ENCODE peak calls at places on chromosomes 6 and 20, in four cellular contexts. L, J, E and T are unnamed samples.

GRCh38 chr20:2336471-2336870 is 40.7 kb downstream of the TGM3 start:
- DNase-seq in L (no peak), J (no peak), E (no peak), T (no peak)

GRCh38 chr6:83609248-83609647 is 96.9 kb downstream of the PRSS35 start:
- DNase-seq in L (no peak), J (no peak), E (no peak), T (no peak)

GRCh38 chr6:114471450-114471849 is 128.6 kb upstream of the HS3ST5 start:
- DNase-seq in L (no peak), J (no peak), E (no peak), T (no peak)

GRCh38 chr6:64685401-64685800 is 1021.6 kb downstream of the EYS start:
- DNase-seq in L (no peak), J (no peak), E (no peak), T (no peak)

GRCh38 chr6:143223895-143224294 is 163.2 kb downstream of the AIG1 start:
- DNase-seq in L (peak; percentile 82), J (no peak), E (peak; percentile 84), T (no peak)

GRCh38 chr20:34675993-34676641 is 775 bp downstream of the PIGU start:
- DNase-seq in L (no peak), J (peak; percentile 8), E (no peak), T (no peak)

GRCh38 chr6:135043364-135043763 is 11.3 kb downstream of the HBS1L start:
- DNase-seq in L (no peak), J (no peak), E (no peak), T (no peak)

GRCh38 chr20:43721429-43722152 is 5.2 kb downstream of the GTSF1L start:
- DNase-seq in L (no peak), J (no peak), E (no peak), T (no peak)

GRCh38 chr6:165846123-165846966 is 183.3 kb upstream of the PDE10A start:
- DNase-seq in L (no peak), J (no peak), E (no peak), T (no peak)

GRCh38 chr6:161549977-161550655 is 276.3 kb upstream of the AGPAT4 start:
- DNase-seq in L (no peak), J (no peak), E (peak; percentile 13), T (no peak)

GRCh38 chr20:58890454-58891075 is 38.0 kb downstream of the GNAS start:
- DNase-seq in L (peak; percentile 77), J (no peak), E (no peak), T (peak; percentile 83)

GRCh38 chr6:26022166-26022510 is 59.5 kb downstream of the TRIM38 start:
- DNase-seq in L (no peak), J (no peak), E (peak; percentile 82), T (no peak)

GRCh38 chr20:24732076-24732475 is 217.0 kb upstream of the CST7 start:
- DNase-seq in L (no peak), J (no peak), E (no peak), T (no peak)

GRCh38 chr6:91018586-91018985 is 431.7 kb upstream of the MAP3K7 start:
- DNase-seq in L (no peak), J (no peak), E (no peak), T (no peak)

GRCh38 chr20:3744806-3745685 is 12.6 kb downstream of the HSPA12B start:
- DNase-seq in L (peak; percentile 75), J (peak; percentile 78), E (peak; percentile 85), T (peak; percentile 92)

GRCh38 chr6:111478064-111478476 is 4.9 kb downstream of the REV3L start:
- DNase-seq in L (no peak), J (no peak), E (no peak), T (no peak)

GRCh38 chr20:25285091-25285647 is 37.3 kb downstream of the PYGB start:
- DNase-seq in L (peak; percentile 40), J (no peak), E (no peak), T (peak; percentile 38)

GRCh38 chr6:151539506-151540268 is 45.9 kb downstream of the CCDC170 start:
- DNase-seq in L (no peak), J (no peak), E (no peak), T (no peak)

GRCh38 chr6:134477991-134478635 is 160.2 kb upstream of the SGK1 start:
- DNase-seq in L (no peak), J (no peak), E (no peak), T (no peak)

GRCh38 chr20:34089655-34090324 is 22.3 kb downstream of the EIF2S2 start:
- DNase-seq in L (no peak), J (no peak), E (no peak), T (no peak)

GRCh38 chr6:106869203-106869602 is 105.3 kb downstream of the CD24 start:
- DNase-seq in L (no peak), J (no peak), E (no peak), T (no peak)

GRCh38 chr6:13924146-13924948 is 405 bp upstream of the RNF182 start:
- DNase-seq in L (peak; percentile 61), J (no peak), E (peak; percentile 74), T (peak; percentile 57)

GRCh38 chr6:133756046-133756445 is 132.9 kb upstream of the TCF21 start:
- DNase-seq in L (no peak), J (no peak), E (no peak), T (no peak)

GRCh38 chr6:14165091-14165490 is 47.5 kb downstream of the CD83 start:
- DNase-seq in L (no peak), J (no peak), E (no peak), T (no peak)

GRCh38 chr6:32189742-32190053 is 304 bp downstream of the PBX2 start:
- DNase-seq in L (no peak), J (no peak), E (peak; percentile 53), T (no peak)

GRCh38 chr20:47389867-47390347 is 33.4 kb upstream of the ZMYND8 start:
- DNase-seq in L (no peak), J (no peak), E (no peak), T (no peak)

GRCh38 chr6:27651371-27651732 is 178.4 kb upstream of the ZNF184 start:
- DNase-seq in L (no peak), J (peak; percentile 35), E (peak; percentile 50), T (no peak)

GRCh38 chr6:21500894-21501293 is 92.7 kb upstream of the SOX4 start:
- DNase-seq in L (peak; percentile 68), J (no peak), E (no peak), T (no peak)

GRCh38 chr20:44424039-44424495 is 51.6 kb upstream of the TTPAL start:
- DNase-seq in L (peak; percentile 49), J (no peak), E (no peak), T (no peak)

GRCh38 chr6:1315560-1316386 is 3.9 kb downstream of the FOXQ1 start:
- DNase-seq in L (no peak), J (no peak), E (no peak), T (no peak)
- H3K27me3 ChIP-seq in L (no peaks in the 10 kb centered on the region), J (no peaks in the 10 kb centered on the region), E (peaks cover 32% of the 10 kb centered on the region), T (peaks cover 45% of the 10 kb centered on the region)

GRCh38 chr20:62953839-62954703 is 1.6 kb downstream of the SLC17A9 start:
- DNase-seq in L (peak; percentile 73), J (no peak), E (peak; percentile 90), T (peak; percentile 88)

GRCh38 chr20:62951143-62951895 is 1.2 kb upstream of the SLC17A9 start:
- DNase-seq in L (no peak), J (no peak), E (no peak), T (peak; percentile 15)

GRCh38 chr20:62952373-62953166 is at the start of gene SLC17A9:
- DNase-seq in L (peak; percentile 90), J (no peak), E (peak; percentile 91), T (peak; percentile 92)

GRCh38 chr20:62951896-62952372 is 575 bp upstream of the SLC17A9 start:
- DNase-seq in L (no peak), J (no peak), E (no peak), T (peak; percentile 39)

DNA sequence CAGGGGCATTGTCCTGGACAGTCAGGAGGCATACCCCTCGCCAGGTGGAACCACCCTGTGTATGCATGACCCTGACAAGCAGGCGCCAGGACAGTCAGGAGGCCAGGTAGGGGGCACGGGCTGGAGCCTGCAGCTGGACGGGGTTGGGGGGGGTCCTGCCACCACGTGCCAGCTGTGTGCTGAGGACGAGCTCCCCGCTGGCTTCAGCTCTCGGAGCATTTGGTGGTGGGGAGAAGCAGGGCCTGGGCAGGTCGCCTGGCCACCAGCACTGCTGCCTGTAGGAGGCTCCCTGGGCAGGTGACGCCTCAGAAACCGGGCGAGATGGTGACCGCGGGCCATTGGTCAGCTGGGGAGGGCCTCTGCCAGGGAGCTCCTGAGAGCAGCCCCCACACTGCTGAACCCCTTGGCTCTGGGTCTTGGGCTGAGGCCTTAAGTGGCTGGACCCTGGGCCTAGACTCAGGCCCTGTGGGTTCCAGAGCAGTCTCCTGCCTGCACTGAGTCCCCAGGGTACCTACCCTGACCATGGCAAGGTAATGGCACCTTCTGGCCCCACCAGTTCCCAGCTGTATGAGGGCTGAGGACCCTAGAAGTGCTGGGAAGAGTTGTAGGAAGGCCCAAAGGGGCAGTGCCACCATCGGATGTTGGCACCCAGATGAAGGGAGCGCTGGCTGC is 794 bp downstream of the SLC17A9 start:
- DNase-seq in L (no peak), J (no peak), E (peak; percentile 36), T (peak; percentile 45)
- H3K27ac ChIP-seq in L (peak overlapping the region; percentile 80), J (no peak overlapping the region), E (peak overlapping the region; percentile 99), T (peak overlapping the region; percentile 89)

DNA sequence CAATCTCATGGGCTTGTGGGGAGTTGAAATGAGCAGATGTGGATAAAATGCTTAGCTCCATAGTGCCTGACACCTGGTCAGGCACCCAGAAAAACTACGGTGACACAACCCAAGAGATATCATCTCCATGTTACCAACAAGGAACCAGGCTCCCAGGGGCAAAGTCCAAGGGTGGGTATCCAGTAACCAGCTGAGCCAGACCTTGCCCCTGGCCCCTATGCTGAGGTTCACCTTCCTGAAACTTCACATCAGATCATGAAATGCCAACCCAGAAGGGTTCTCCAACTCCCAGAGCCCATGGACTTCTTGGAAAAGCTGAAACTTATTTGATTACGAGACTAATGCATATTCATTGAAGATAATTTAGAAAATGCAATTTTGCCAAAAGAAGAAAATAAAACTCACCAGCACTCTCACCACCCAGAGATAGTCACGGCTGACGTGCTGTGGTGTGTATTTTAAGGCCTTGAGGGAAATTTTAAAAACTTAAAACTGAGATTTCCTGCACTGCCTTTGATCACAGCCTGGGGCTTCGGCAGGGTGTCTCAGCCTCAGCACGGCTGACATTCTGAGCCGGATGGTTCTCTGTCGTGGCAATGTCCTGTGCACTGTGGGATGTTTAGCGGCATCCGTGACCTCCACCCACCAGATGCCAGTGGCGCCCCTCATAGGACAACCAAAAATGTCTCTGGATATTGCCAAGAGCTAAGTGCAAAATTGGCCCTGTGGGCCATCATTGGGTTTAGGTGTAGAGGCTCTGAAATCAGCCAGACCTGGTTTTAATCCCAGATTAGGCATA is 142.0 kb upstream of the KCNG1 start:
- DNase-seq in L (peak; percentile 74), J (no peak), E (no peak), T (no peak)
- H3K4me1 ChIP-seq in L (no peaks in the 10 kb centered on the region), J (no peaks in the 10 kb centered on the region), E (no peaks in the 10 kb centered on the region), T (no peaks in the 10 kb centered on the region)

GRCh38 chr6:150146436-150146835 is 3.6 kb downstream of the PPP1R14C start:
- DNase-seq in L (no peak), J (no peak), E (no peak), T (no peak)

GRCh38 chr6:150145830-150146229 is 3.0 kb downstream of the PPP1R14C start:
- DNase-seq in L (no peak), J (no peak), E (no peak), T (no peak)

GRCh38 chr6:150143521-150144293 is 863 bp downstream of the PPP1R14C start:
- DNase-seq in L (peak; percentile 61), J (no peak), E (no peak), T (peak; percentile 58)

GRCh38 chr6:150144294-150144868 is 1.5 kb downstream of the PPP1R14C start:
- DNase-seq in L (no peak), J (no peak), E (no peak), T (no peak)

DNA sequence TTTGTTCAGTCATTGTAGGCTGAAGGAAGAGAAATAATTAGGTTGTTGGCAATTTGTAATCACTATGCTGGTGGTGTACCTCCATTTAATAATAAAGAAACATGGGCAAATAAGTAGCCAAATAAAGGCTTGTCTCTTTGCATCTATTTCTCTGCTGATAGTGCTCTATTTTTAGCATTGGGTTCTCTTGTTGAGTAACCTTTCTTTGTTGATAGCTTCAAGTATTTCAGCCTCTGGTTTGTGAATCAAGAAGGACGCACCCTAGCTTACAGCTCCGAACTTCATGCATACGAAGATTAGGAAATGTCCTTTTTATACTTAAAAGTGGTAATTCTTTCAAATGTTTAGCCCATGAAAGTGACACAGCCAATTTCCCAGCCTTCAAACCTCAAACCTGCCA is 2.6 kb downstream of the PPP1R14C start:
- DNase-seq in L (no peak), J (no peak), E (no peak), T (no peak)
- H3K27me3 ChIP-seq in L (no peaks in the 10 kb centered on the region), J (peaks cover 45% of the 10 kb centered on the region), E (peaks cover 74% of the 10 kb centered on the region), T (peaks cover 44% of the 10 kb centered on the region)